ENCODE peak calls at places on chromosomes 11 and 22, in seven cellular contexts. G is A549; R is SJCRH30; I is mammary epithelial cell; K is RPMI7951; Z is cardiac muscle cell; A is activated naive CD4-positive, alpha-beta T cell. B is an unnamed sample.
A peak's percentile ranks its signal among the peaks of the same experiment; 100 is the strongest.

GRCh38 chr22:37431811-37432707 is 4.8 kb upstream of the ELFN2 start:
- DNase-seq in G (peak; percentile 75), R (peak; percentile 80), I (peak; percentile 99), K (peak; percentile 98), Z (no peak), A (no peak), B (peak; percentile 100)

GRCh38 chr11:37505406-37505805 is 907.4 kb upstream of the RAG2 start:
- DNase-seq in G (no peak), R (peak; percentile 54), I (peak; percentile 62), K (no peak), Z (no peak), A (no peak), B (no peak)

GRCh38 chr11:19276859-19277808 is 36.4 kb upstream of the E2F8 start:
- DNase-seq in G (peak; percentile 49), R (no peak), I (peak; percentile 93), K (peak; percentile 46), Z (no peak), A (no peak), B (peak; percentile 65)

GRCh38 chr11:27427183-27427980 is 45.2 kb downstream of the LGR4 start:
- DNase-seq in G (no peak), R (no peak), I (no peak), K (no peak), Z (no peak), A (no peak), B (peak; percentile 30)

GRCh38 chr11:102293873-102294601 is 23.2 kb upstream of the BIRC3 start:
- DNase-seq in G (no peak), R (no peak), I (peak; percentile 50), K (peak; percentile 60), Z (peak; percentile 40), A (no peak), B (peak; percentile 41)

GRCh38 chr11:35077709-35078695 is 61.0 kb upstream of the CD44 start:
- DNase-seq in G (peak; percentile 39), R (no peak), I (peak; percentile 92), K (peak; percentile 85), Z (no peak), A (peak; percentile 19), B (peak; percentile 92)

GRCh38 chr22:20020533-20021195 is at the start of gene TANGO2:
- DNase-seq in G (peak; percentile 77), R (peak; percentile 86), I (peak; percentile 89), K (peak; percentile 85), Z (peak; percentile 96), A (peak; percentile 82), B (peak; percentile 84)

GRCh38 chr11:112300094-112300786 is 39.6 kb upstream of the PLET1 start:
- DNase-seq in G (no peak), R (no peak), I (no peak), K (no peak), Z (no peak), A (no peak), B (no peak)

GRCh38 chr11:121367434-121367833 is 74.9 kb downstream of the SC5D start:
- DNase-seq in G (no peak), R (no peak), I (peak; percentile 4), K (peak; percentile 49), Z (peak; percentile 12), A (peak; percentile 4), B (no peak)

B was measured in HT1080.